ENCODE peak calls at places on chromosome 5, in six cellular contexts. One of them, this sample, is unnamed. For H3K36me3, the result is how much of the 10 kb centered on the place peaks cover.

GRCh38 chr5:8135742-8136141 is 266.8 kb downstream of the MTRR start:
- DNase-seq in fibroblast of lung: no peak
- DNase-seq in Peyer's patch: no peak
- DNase-seq in lung: no peak
- DNase-seq in IMR-90: no peak
- DNase-seq in MM.1S: no peak
- DNase-seq in this sample: no peak

GRCh38 chr5:65611524-65611923 is 12.6 kb downstream of the TRIM23 start:
- DNase-seq in lung: peak
- DNase-seq in fibroblast of lung: peak
- DNase-seq in MM.1S: no peak
- DNase-seq in IMR-90: peak
- DNase-seq in Peyer's patch: no peak
- DNase-seq in this sample: peak

GRCh38 chr5:103428411-103428871 is 134.1 kb downstream of the NUDT12 start:
- DNase-seq in IMR-90: peak
- DNase-seq in MM.1S: peak
- DNase-seq in Peyer's patch: no peak
- DNase-seq in fibroblast of lung: peak
- DNase-seq in lung: no peak
- DNase-seq in this sample: no peak

GRCh38 chr5:167797933-167798332 is 493.5 kb upstream of the WWC1 start:
- DNase-seq in lung: no peak
- DNase-seq in IMR-90: no peak
- DNase-seq in fibroblast of lung: peak
- DNase-seq in Peyer's patch: no peak
- DNase-seq in MM.1S: no peak
- DNase-seq in this sample: no peak

GRCh38 chr5:175692996-175693700 is 35.3 kb downstream of the HRH2 start:
- DNase-seq in Peyer's patch: peak
- DNase-seq in MM.1S: no peak
- DNase-seq in fibroblast of lung: no peak
- DNase-seq in lung: no peak
- DNase-seq in IMR-90: no peak
- DNase-seq in this sample: no peak

GRCh38 chr5:39622281-39622680 is 197.5 kb upstream of the DAB2 start:
- DNase-seq in Peyer's patch: no peak
- DNase-seq in IMR-90: no peak
- DNase-seq in MM.1S: no peak
- DNase-seq in fibroblast of lung: no peak
- DNase-seq in lung: no peak
- DNase-seq in this sample: no peak

GRCh38 chr5:78753093-78753531 is 104.5 kb upstream of the LHFPL2 start:
- DNase-seq in Peyer's patch: no peak
- DNase-seq in fibroblast of lung: peak
- DNase-seq in IMR-90: peak
- DNase-seq in lung: no peak
- DNase-seq in MM.1S: no peak
- DNase-seq in this sample: no peak

GRCh38 chr5:156401802-156402201 is 74.8 kb downstream of the SGCD start:
- DNase-seq in fibroblast of lung: no peak
- DNase-seq in lung: no peak
- DNase-seq in MM.1S: no peak
- DNase-seq in IMR-90: no peak
- DNase-seq in Peyer's patch: no peak
- DNase-seq in this sample: no peak

GRCh38 chr5:14174235-14174636 is 31.1 kb downstream of the TRIO start:
- DNase-seq in lung: no peak
- DNase-seq in MM.1S: no peak
- DNase-seq in fibroblast of lung: no peak
- DNase-seq in Peyer's patch: no peak
- DNase-seq in IMR-90: peak
- DNase-seq in this sample: no peak

GRCh38 chr5:122313941-122314340 is 1.9 kb downstream of the SNCAIP start:
- DNase-seq in MM.1S: no peak
- DNase-seq in lung: no peak
- DNase-seq in Peyer's patch: no peak
- DNase-seq in fibroblast of lung: no peak
- DNase-seq in IMR-90: no peak
- DNase-seq in this sample: no peak

GRCh38 chr5:93141969-93142368 is 439.1 kb downstream of the NR2F1-AS1 start:
- DNase-seq in Peyer's patch: no peak
- DNase-seq in MM.1S: peak
- DNase-seq in fibroblast of lung: no peak
- DNase-seq in lung: no peak
- DNase-seq in IMR-90: peak
- DNase-seq in this sample: no peak

GRCh38 chr5:89037090-89037489 is 154.1 kb upstream of the MEF2C start:
- DNase-seq in fibroblast of lung: peak
- DNase-seq in MM.1S: no peak
- DNase-seq in IMR-90: peak
- DNase-seq in Peyer's patch: no peak
- DNase-seq in lung: no peak
- DNase-seq in this sample: no peak

GRCh38 chr5:169169786-169170185 is 131.2 kb downstream of the SLIT3 start:
- DNase-seq in lung: no peak
- DNase-seq in Peyer's patch: no peak
- DNase-seq in IMR-90: no peak
- DNase-seq in MM.1S: no peak
- DNase-seq in fibroblast of lung: no peak
- DNase-seq in this sample: no peak

GRCh38 chr5:9538504-9538903 is 7.4 kb downstream of the SEMA5A start:
- DNase-seq in fibroblast of lung: no peak
- DNase-seq in MM.1S: no peak
- DNase-seq in IMR-90: no peak
- DNase-seq in Peyer's patch: no peak
- DNase-seq in lung: no peak
- DNase-seq in this sample: no peak

GRCh38 chr5:143826909-143827514 is 15.1 kb downstream of the HMHB1 start:
- DNase-seq in MM.1S: peak
- DNase-seq in Peyer's patch: no peak
- DNase-seq in lung: no peak
- DNase-seq in fibroblast of lung: peak
- DNase-seq in IMR-90: peak
- DNase-seq in this sample: peak

GRCh38 chr5:172043822-172044221 is 37.4 kb upstream of the FBXW11 start:
- DNase-seq in IMR-90: no peak
- DNase-seq in fibroblast of lung: no peak
- DNase-seq in MM.1S: no peak
- DNase-seq in lung: no peak
- DNase-seq in Peyer's patch: no peak
- DNase-seq in this sample: no peak
- H3K36me3 ChIP-seq in IMR-90: under half
- H3K36me3 ChIP-seq in fibroblast of lung: under half
- H3K36me3 ChIP-seq in MM.1S: under half
- H3K36me3 ChIP-seq in lung: under half
- H3K36me3 ChIP-seq in Peyer's patch: under half
- H3K36me3 ChIP-seq in this sample: under half

DNA sequence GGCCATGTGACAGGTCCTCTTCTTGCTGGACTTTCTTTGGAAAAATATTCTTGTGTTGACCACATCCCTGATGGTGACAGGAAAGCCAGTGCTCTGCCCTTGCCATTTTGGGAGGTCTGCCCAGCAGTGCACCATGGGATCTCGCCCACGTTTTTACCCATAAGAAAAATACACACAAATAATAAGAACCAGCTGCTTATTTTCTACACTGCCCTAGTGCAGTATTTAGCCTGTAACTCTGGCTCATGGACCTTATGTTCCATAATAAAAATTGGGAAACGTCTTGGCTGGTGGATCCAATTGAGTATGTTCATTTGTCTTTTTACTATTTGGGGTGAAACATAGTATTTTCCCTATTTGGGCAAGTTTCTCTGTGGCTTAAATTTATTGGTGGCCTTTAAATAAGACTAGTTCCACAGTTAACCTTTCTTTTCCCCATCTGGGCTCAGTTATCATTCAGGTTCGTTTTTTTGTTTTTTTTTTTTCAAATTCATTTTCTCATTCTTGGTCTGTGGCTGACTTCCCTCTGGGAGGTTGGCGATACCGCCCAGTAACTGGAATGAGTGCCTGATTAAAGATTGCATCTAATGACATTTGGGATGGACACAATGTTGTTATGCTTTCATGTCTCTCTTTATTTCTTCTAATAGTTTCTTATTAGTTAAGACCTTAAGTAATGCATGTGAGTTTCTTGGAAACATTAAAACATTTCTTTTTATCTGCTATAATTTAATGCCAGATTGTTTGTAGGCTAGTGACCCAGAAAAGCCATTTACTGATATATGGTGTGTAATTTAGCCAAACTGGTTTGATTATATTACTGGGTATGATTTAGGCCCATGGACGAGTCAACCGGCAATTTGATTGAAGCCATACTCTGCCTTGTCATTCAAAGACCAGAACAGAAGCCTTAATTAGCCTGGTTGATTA is 163.7 kb downstream of the FGF10 start:
- DNase-seq in MM.1S: no peak
- DNase-seq in fibroblast of lung: no peak
- DNase-seq in lung: no peak
- DNase-seq in IMR-90: no peak
- DNase-seq in Peyer's patch: no peak
- DNase-seq in this sample: no peak
- H3K36me3 ChIP-seq in MM.1S: under half
- H3K36me3 ChIP-seq in fibroblast of lung: under half
- H3K36me3 ChIP-seq in lung: under half
- H3K36me3 ChIP-seq in IMR-90: under half
- H3K36me3 ChIP-seq in Peyer's patch: under half
- H3K36me3 ChIP-seq in this sample: under half

GRCh38 chr5:86768699-86769202 is 151.0 kb downstream of the COX7C start:
- DNase-seq in fibroblast of lung: no peak
- DNase-seq in lung: no peak
- DNase-seq in MM.1S: no peak
- DNase-seq in Peyer's patch: no peak
- DNase-seq in IMR-90: no peak
- DNase-seq in this sample: no peak

GRCh38 chr5:86766103-86766502 is 148.4 kb downstream of the COX7C start:
- DNase-seq in lung: no peak
- DNase-seq in MM.1S: no peak
- DNase-seq in Peyer's patch: no peak
- DNase-seq in fibroblast of lung: no peak
- DNase-seq in IMR-90: no peak
- DNase-seq in this sample: no peak

DNA sequence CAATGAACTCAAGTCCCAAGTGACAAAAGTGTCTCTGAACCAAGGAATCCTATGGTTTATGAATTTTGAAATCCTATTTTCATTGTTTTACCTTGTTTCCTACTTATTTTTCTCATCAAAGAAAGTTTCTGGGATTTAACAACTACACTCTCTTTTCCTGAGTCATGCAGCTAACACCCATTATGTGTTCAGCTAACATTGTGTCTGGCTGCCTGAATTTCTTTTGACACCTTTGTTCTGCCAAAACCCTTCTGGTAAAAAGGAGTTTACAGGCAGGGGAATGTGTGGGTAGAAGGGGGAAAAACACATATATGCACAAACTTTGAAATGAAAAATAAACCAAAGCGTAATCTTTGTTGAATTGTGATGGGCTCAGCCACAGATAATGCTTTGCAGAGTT is 146.2 kb downstream of the COX7C start:
- DNase-seq in IMR-90: no peak
- DNase-seq in Peyer's patch: no peak
- DNase-seq in fibroblast of lung: no peak
- DNase-seq in MM.1S: no peak
- DNase-seq in lung: no peak
- DNase-seq in this sample: no peak
- H3K36me3 ChIP-seq in IMR-90: under half
- H3K36me3 ChIP-seq in Peyer's patch: under half
- H3K36me3 ChIP-seq in fibroblast of lung: under half
- H3K36me3 ChIP-seq in MM.1S: under half
- H3K36me3 ChIP-seq in lung: under half
- H3K36me3 ChIP-seq in this sample: under half

GRCh38 chr5:127337876-127338275 is 47.3 kb downstream of the MEGF10 start:
- DNase-seq in fibroblast of lung: no peak
- DNase-seq in IMR-90: no peak
- DNase-seq in lung: no peak
- DNase-seq in MM.1S: no peak
- DNase-seq in Peyer's patch: no peak
- DNase-seq in this sample: no peak

GRCh38 chr5:127335381-127335780 is 44.8 kb downstream of the MEGF10 start:
- DNase-seq in lung: no peak
- DNase-seq in Peyer's patch: no peak
- DNase-seq in IMR-90: no peak
- DNase-seq in MM.1S: no peak
- DNase-seq in fibroblast of lung: no peak
- DNase-seq in this sample: no peak

GRCh38 chr5:127330116-127330515 is 39.5 kb downstream of the MEGF10 start:
- DNase-seq in fibroblast of lung: no peak
- DNase-seq in lung: no peak
- DNase-seq in IMR-90: no peak
- DNase-seq in Peyer's patch: no peak
- DNase-seq in MM.1S: no peak
- DNase-seq in this sample: no peak

GRCh38 chr5:127332250-127332649 is 41.7 kb downstream of the MEGF10 start:
- DNase-seq in fibroblast of lung: no peak
- DNase-seq in IMR-90: no peak
- DNase-seq in Peyer's patch: no peak
- DNase-seq in lung: no peak
- DNase-seq in MM.1S: no peak
- DNase-seq in this sample: no peak

DNA sequence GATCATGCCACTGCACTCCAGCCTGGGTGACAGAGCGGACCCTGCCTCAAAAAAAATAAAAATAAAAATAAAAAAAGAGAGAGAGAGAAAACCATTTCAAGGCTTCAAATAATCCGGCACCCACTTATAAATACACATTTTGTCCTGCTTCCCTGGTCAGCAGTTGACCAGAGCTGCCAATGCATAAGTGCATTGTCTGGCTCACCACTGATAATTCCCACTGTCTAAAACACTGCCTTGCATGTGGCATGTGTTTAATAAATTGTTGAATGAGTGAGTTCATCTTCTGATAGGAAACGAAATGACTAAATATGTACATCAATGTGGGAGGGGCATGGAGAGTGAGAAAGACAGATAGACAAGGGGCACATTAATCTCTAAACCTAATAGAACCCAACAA is 42.9 kb downstream of the MEGF10 start:
- DNase-seq in MM.1S: no peak
- DNase-seq in Peyer's patch: no peak
- DNase-seq in lung: no peak
- DNase-seq in IMR-90: no peak
- DNase-seq in fibroblast of lung: no peak
- DNase-seq in this sample: no peak
- H3K36me3 ChIP-seq in MM.1S: under half
- H3K36me3 ChIP-seq in Peyer's patch: under half
- H3K36me3 ChIP-seq in lung: under half
- H3K36me3 ChIP-seq in IMR-90: under half
- H3K36me3 ChIP-seq in fibroblast of lung: under half
- H3K36me3 ChIP-seq in this sample: under half

GRCh38 chr5:72314571-72315172 is 5.4 kb downstream of the MRPS27 start:
- DNase-seq in MM.1S: no peak
- DNase-seq in lung: peak
- DNase-seq in Peyer's patch: no peak
- DNase-seq in IMR-90: peak
- DNase-seq in fibroblast of lung: peak
- DNase-seq in this sample: no peak
- H3K36me3 ChIP-seq in MM.1S: under half
- H3K36me3 ChIP-seq in lung: under half
- H3K36me3 ChIP-seq in Peyer's patch: under half
- H3K36me3 ChIP-seq in IMR-90: under half
- H3K36me3 ChIP-seq in fibroblast of lung: under half
- H3K36me3 ChIP-seq in this sample: under half